ENCODE peak calls at places on chromosomes 4 and X, in eight cellular contexts. D is bronchial epithelial cell, V is IMR-90, O is spleen, B is epithelial cell of esophagus, C is ovary, F is astrocyte, Y is HCT116. I is an unnamed sample.

GRCh38 chrX:78329486-78329885 is 2.1 kb upstream of the CYSLTR1 start:
- DNase-seq in D (peak; percentile 49), V (no peak), O (no peak), B (peak; percentile 27), C (no peak), F (no peak), Y (no peak), I (no peak)

GRCh38 chrX:7132335-7133035 is 15.0 kb upstream of the STS start:
- DNase-seq in D (peak; percentile 91), V (peak; percentile 73), O (no peak), B (peak; percentile 90), C (no peak), F (peak; percentile 73), Y (peak; percentile 56), I (peak; percentile 81)

GRCh38 chr4:72767903-72768817 is 199.1 kb upstream of the ADAMTS3 start:
- DNase-seq in D (peak; percentile 49), V (peak; percentile 38), O (no peak), B (peak; percentile 39), C (no peak), F (peak; percentile 98), Y (no peak), I (no peak)

GRCh38 chr4:126890383-126890782 is 742.4 kb upstream of the INTU start:
- DNase-seq in D (no peak), V (peak; percentile 66), O (no peak), B (no peak), C (no peak), F (no peak), Y (no peak), I (no peak)

GRCh38 chrX:68433155-68433980 is at the start of gene OPHN1:
- DNase-seq in D (peak; percentile 71), V (peak; percentile 74), O (peak; percentile 81), B (peak; percentile 84), C (peak; percentile 71), F (peak; percentile 72), Y (peak; percentile 55), I (peak; percentile 75)

GRCh38 chr4:18020145-18020670 is 1.3 kb downstream of the LCORL start:
- DNase-seq in D (no peak), V (peak; percentile 12), O (no peak), B (peak; percentile 29), C (no peak), F (no peak), Y (no peak), I (peak; percentile 2)

GRCh38 chrX:120781416-120781815 is 94.2 kb downstream of the CT47B1 start:
- DNase-seq in D (peak; percentile 37), V (no peak), O (no peak), B (peak; percentile 24), C (no peak), F (peak; percentile 50), Y (no peak), I (no peak)

GRCh38 chr4:14177987-14178386 is 550.5 kb upstream of the BOD1L1 start:
- DNase-seq in D (no peak), V (no peak), O (no peak), B (no peak), C (no peak), F (no peak), Y (no peak), I (no peak)

GRCh38 chr4:69126030-69126429 is 29.8 kb downstream of the UGT2B7 start:
- DNase-seq in D (no peak), V (no peak), O (no peak), B (no peak), C (no peak), F (no peak), Y (no peak), I (no peak)

GRCh38 chrX:47158131-47158530 is 13.1 kb downstream of the RBM10 start:
- DNase-seq in D (no peak), V (no peak), O (peak; percentile 43), B (no peak), C (no peak), F (no peak), Y (no peak), I (no peak)

GRCh38 chrX:122835886-122836285 is 348.2 kb upstream of the GRIA3 start:
- DNase-seq in D (peak; percentile 5), V (no peak), O (no peak), B (no peak), C (no peak), F (peak; percentile 48), Y (no peak), I (no peak)

GRCh38 chrX:103552236-103552635 is 32.9 kb upstream of the RAB40A start:
- DNase-seq in D (no peak), V (no peak), O (no peak), B (no peak), C (no peak), F (no peak), Y (no peak), I (no peak)

GRCh38 chr4:56907009-56907408 is 691 bp upstream of the REST start:
- DNase-seq in D (no peak), V (no peak), O (peak; percentile 84), B (no peak), C (peak; percentile 9), F (no peak), Y (no peak), I (no peak)

GRCh38 chrX:28649541-28649940 is 62.3 kb downstream of the IL1RAPL1 start:
- DNase-seq in D (no peak), V (peak; percentile 30), O (no peak), B (no peak), C (no peak), F (no peak), Y (no peak), I (no peak)

GRCh38 chr4:100366213-100366612 is 151.6 kb downstream of the EMCN start:
- DNase-seq in D (no peak), V (peak; percentile 9), O (no peak), B (no peak), C (no peak), F (peak; percentile 29), Y (no peak), I (no peak)

GRCh38 chr4:147824316-147824715 is 92.4 kb downstream of the ARHGAP10 start:
- DNase-seq in D (peak; percentile 57), V (no peak), O (no peak), B (peak; percentile 29), C (no peak), F (no peak), Y (no peak), I (no peak)

GRCh38 chr4:147824884-147825283 is 93.0 kb downstream of the ARHGAP10 start:
- DNase-seq in D (no peak), V (no peak), O (no peak), B (no peak), C (no peak), F (no peak), Y (no peak), I (no peak)

GRCh38 chr4:147828361-147828760 is 96.5 kb downstream of the ARHGAP10 start:
- DNase-seq in D (peak; percentile 75), V (peak; percentile 56), O (no peak), B (peak; percentile 78), C (no peak), F (peak; percentile 33), Y (no peak), I (no peak)

GRCh38 chr4:147825451-147826287 is 93.8 kb downstream of the ARHGAP10 start:
- DNase-seq in D (peak; percentile 39), V (no peak), O (no peak), B (peak; percentile 60), C (no peak), F (peak; percentile 59), Y (no peak), I (peak; percentile 31)

DNA sequence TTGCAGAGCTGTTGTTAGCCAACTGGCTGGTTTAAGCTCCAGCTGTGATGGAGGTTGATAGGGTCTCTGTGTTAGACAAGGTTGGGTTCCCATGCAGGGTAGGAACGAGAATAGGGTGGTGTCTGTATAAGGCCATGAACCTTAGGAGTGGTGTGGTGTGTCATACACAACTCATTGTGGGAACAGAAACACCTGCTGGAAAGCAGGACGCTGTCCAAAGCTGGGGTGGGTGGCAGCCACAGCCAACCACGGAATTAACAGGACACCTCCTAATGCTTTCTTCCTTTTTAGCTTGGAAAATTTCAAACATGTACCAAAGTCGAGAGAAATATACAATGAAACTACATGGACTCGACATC is 94.4 kb downstream of the ARHGAP10 start:
- DNase-seq in D (peak; percentile 28), V (no peak), O (no peak), B (peak; percentile 43), C (no peak), F (no peak), Y (no peak), I (no peak)
- TF ChIP-seq CTCF in D (no peak), V (no peak), O (no peak), B (no peak), C (no peak), F (no peak), Y (no peak), I (no peak)

GRCh38 chr4:142284402-142285221 is 561.5 kb downstream of the INPP4B start:
- DNase-seq in D (no peak), V (no peak), O (no peak), B (no peak), C (no peak), F (no peak), Y (no peak), I (no peak)

GRCh38 chr4:142281999-142282398 is 564.1 kb downstream of the INPP4B start:
- DNase-seq in D (peak; percentile 61), V (no peak), O (no peak), B (peak; percentile 39), C (no peak), F (no peak), Y (no peak), I (no peak)

GRCh38 chr4:142285222-142285583 is 560.9 kb downstream of the INPP4B start:
- DNase-seq in D (no peak), V (no peak), O (no peak), B (no peak), C (no peak), F (no peak), Y (no peak), I (no peak)

GRCh38 chr4:142278663-142279062 is 567.4 kb downstream of the INPP4B start:
- DNase-seq in D (no peak), V (no peak), O (no peak), B (peak; percentile 24), C (no peak), F (peak; percentile 5), Y (no peak), I (no peak)

DNA sequence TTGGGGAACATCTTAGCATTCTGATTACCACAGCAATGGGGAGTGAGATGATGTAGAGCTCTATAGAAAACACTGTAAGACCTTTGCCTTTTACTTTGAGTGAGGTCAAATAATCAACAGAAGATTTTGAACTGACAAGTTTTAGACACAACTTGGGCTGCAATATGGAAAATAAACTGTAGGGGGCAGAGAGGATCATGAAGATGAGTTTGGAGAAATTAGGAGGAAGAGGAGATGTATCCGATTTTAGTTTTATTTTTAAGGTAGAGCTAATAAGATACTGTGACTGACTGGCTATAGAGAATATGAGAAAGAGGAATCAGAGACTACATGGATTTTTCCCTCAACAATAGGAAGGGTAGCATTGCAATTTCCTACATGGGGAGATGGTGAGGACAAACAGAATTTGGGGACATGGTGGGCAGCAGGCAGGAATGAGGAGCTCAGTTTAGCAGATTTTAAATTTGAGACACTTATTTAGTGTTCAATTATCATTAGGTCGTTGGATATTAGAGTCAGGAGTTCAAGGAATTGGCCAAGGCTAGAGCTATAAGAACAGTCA is 563.1 kb downstream of the INPP4B start:
- DNase-seq in D (no peak), V (no peak), O (no peak), B (peak; percentile 44), C (no peak), F (no peak), Y (no peak), I (peak; percentile 29)
- TF ChIP-seq CTCF in D (peak; percentile 23), V (peak; percentile 48), O (no peak), B (peak; percentile 37), C (no peak), F (peak; percentile 37), Y (no peak), I (no peak)

GRCh38 chrX:115268421-115268820 is 21.1 kb upstream of the LUZP4 start:
- DNase-seq in D (peak; percentile 18), V (peak; percentile 1), O (no peak), B (peak; percentile 7), C (no peak), F (no peak), Y (peak; percentile 13), I (peak; percentile 7)
- TF ChIP-seq CTCF in D (no peak), V (peak; percentile 31), O (no peak), B (no peak), C (no peak), F (peak; percentile 8), Y (no peak), I (no peak)

GRCh38 chr4:70993181-70994068 is at the start of gene DCK:
- DNase-seq in D (peak; percentile 69), V (peak; percentile 90), O (peak; percentile 99), B (peak; percentile 87), C (peak; percentile 88), F (peak; percentile 81), Y (peak; percentile 77), I (peak; percentile 85)
- TF ChIP-seq CTCF in D (no peak), V (no peak), O (no peak), B (no peak), C (no peak), F (no peak), Y (no peak), I (no peak)

I was measured in Calu3.